ENCODE peak calls at places on chromosomes 1 and 21, in six cellular contexts. A, B, K, C, L and I are unnamed samples.

GRCh38 chr1:20837554-20838192 is 50.6 kb upstream of the HP1BP3 start:
- DNase-seq in L (no peak), K (no peak), C (no peak), B (no peak), A (no peak), I (no peak)

GRCh38 chr1:77143529-77144121 is 75.6 kb downstream of the PIGK start:
- DNase-seq in L (no peak), A (no peak), C (no peak), K (no peak), B (no peak), I (no peak)

GRCh38 chr1:3501856-3502665 is 47.6 kb downstream of the ARHGEF16 start:
- DNase-seq in B (no peak), L (peak; percentile 55), K (no peak), A (peak; percentile 28), C (peak; percentile 61), I (no peak)

GRCh38 chr1:234654002-234654733 is 44.2 kb upstream of the IRF2BP2 start:
- DNase-seq in K (no peak), B (no peak), C (no peak), A (no peak), L (no peak), I (no peak)

GRCh38 chr1:182446033-182446669 is 3.8 kb upstream of the RGSL1 start:
- DNase-seq in A (peak; percentile 8), C (no peak), K (peak; percentile 47), L (no peak), B (no peak), I (peak; percentile 71)

GRCh38 chr1:244205171-244205570 is 154.1 kb downstream of the ZBTB18 start:
- DNase-seq in B (no peak), L (no peak), C (no peak), A (peak; percentile 28), K (no peak), I (no peak)

GRCh38 chr1:59079434-59080135 is 217.3 kb upstream of the FGGY start:
- DNase-seq in B (no peak), L (no peak), K (no peak), C (no peak), A (peak; percentile 59), I (no peak)

GRCh38 chr1:57307382-57307781 is 116.5 kb downstream of the DAB1 start:
- DNase-seq in K (no peak), A (no peak), B (peak; percentile 47), L (peak; percentile 15), C (no peak), I (peak; percentile 98)

GRCh38 chr1:43844114-43844513 is 89.5 kb upstream of the ARTN start:
- DNase-seq in A (no peak), B (no peak), C (no peak), L (no peak), K (no peak), I (no peak)

GRCh38 chr1:153565529-153566374 is at the start of gene S100A2:
- DNase-seq in C (peak; percentile 75), B (no peak), A (peak; percentile 93), K (peak; percentile 92), L (no peak), I (no peak)

GRCh38 chr1:227901906-227902640 is 45.7 kb downstream of the WNT9A start:
- DNase-seq in B (no peak), A (peak; percentile 31), C (no peak), K (peak; percentile 37), L (peak; percentile 4), I (no peak)

GRCh38 chr1:193562121-193562520 is 375.7 kb upstream of the B3GALT2 start:
- DNase-seq in K (no peak), B (no peak), C (no peak), L (no peak), A (no peak), I (no peak)

GRCh38 chr21:41752231-41752681 is 14.6 kb downstream of the RIPK4 start:
- DNase-seq in B (no peak), K (no peak), C (no peak), A (peak; percentile 38), L (no peak), I (no peak)

GRCh38 chr1:1799716-1800115 is 21.4 kb upstream of the NADK start:
- DNase-seq in L (no peak), K (no peak), C (no peak), A (no peak), B (no peak), I (peak; percentile 64)

GRCh38 chr1:63116016-63116415 is 206.4 kb upstream of the FOXD3 start:
- DNase-seq in K (no peak), L (no peak), C (no peak), A (no peak), B (no peak), I (no peak)

GRCh38 chr1:3742439-3743298 is 9.6 kb upstream of the CCDC27 start:
- DNase-seq in L (no peak), A (no peak), B (no peak), K (no peak), C (no peak), I (no peak)

GRCh38 chr21:33230518-33231324 is 983 bp downstream of the IFNAR2 start:
- DNase-seq in A (peak; percentile 56), L (peak; percentile 63), C (peak; percentile 58), B (no peak), K (no peak), I (peak; percentile 66)

GRCh38 chr1:11842154-11843041 is 5.2 kb downstream of the NPPA start:
- DNase-seq in A (no peak), L (peak; percentile 39), C (no peak), K (no peak), B (no peak), I (no peak)

GRCh38 chr1:11841245-11842153 is 6.1 kb downstream of the NPPA start:
- DNase-seq in C (no peak), B (no peak), K (no peak), A (no peak), L (no peak), I (no peak)

GRCh38 chr1:11837767-11838348 is 9.7 kb downstream of the NPPA start:
- DNase-seq in K (no peak), B (no peak), A (no peak), C (no peak), L (no peak), I (no peak)

GRCh38 chr1:11838349-11839272 is 9.0 kb downstream of the NPPA start:
- DNase-seq in B (peak; percentile 66), C (peak; percentile 68), L (peak; percentile 69), K (no peak), A (no peak), I (peak; percentile 53)

GRCh38 chr1:11839727-11840705 is 7.6 kb downstream of the NPPA start:
- DNase-seq in K (no peak), L (no peak), B (no peak), A (no peak), C (no peak), I (no peak)
- H3K27ac ChIP-seq in K (no peak overlapping the region), L (peak overlapping the region; percentile 5), B (no peak overlapping the region), A (no peak overlapping the region), C (no peak overlapping the region), I (no peak overlapping the region)

DNA sequence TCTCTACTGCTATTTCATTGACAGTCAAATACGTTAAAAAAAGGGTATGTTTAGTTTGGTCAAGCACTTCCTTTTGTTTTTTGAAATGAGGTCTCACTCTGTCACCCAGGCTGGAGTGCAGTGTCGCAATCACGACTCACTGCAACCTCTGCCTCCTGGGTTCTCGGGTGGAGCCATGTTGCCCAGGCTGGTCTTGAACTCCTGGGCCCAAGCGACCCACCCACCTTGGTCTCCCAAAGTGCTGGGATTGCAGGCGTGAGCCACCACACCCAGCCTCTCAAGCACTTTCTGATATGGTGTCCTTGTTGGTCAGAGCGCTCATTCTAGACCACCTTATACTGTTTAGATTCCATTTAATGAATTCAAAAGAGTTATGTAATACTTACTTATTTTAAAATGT is 20.9 kb upstream of the RHBDL2 start:
- DNase-seq in K (no peak), A (no peak), B (no peak), L (no peak), C (no peak), I (no peak)
- H3K4me3 ChIP-seq in K (no peak overlapping the region), A (no peak overlapping the region), B (no peak overlapping the region), L (no peak overlapping the region), C (no peak overlapping the region), I (no peak overlapping the region)

DNA sequence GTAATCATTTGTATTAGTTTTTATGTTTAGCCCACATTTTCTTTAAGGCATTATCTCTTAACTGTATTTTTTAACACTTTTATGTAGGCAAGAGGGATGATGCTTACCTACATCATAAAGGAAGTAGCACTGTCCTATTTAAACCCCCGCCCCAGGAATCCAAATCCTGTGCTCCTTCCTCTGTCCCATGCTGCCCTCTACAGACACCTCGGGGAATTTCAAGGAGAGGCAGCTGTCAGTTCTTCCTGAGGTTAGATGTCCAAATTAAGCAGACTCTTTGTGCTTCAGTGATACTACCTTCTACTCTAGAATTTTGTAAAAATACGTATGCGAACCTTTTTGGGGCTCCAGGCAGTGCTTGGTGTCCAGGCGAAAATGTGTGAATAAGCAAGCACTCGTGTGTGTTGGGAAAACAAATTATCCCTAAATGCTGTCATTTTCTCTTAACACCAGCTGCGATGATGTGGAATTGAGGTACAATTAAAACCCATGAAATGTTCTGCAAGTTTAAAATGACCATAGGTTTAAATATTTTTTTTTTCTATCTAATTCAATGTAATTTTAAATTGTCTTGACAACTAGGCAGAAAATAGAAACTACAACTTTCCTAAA is 19.2 kb downstream of the CRCT1 start:
- DNase-seq in B (no peak), C (no peak), A (no peak), K (peak; percentile 56), L (no peak), I (peak; percentile 56)
- TF ChIP-seq CTCF in B (no peak), C (no peak), A (no peak), K (peak; percentile 86), L (peak; percentile 43), I (peak; percentile 96)

DNA sequence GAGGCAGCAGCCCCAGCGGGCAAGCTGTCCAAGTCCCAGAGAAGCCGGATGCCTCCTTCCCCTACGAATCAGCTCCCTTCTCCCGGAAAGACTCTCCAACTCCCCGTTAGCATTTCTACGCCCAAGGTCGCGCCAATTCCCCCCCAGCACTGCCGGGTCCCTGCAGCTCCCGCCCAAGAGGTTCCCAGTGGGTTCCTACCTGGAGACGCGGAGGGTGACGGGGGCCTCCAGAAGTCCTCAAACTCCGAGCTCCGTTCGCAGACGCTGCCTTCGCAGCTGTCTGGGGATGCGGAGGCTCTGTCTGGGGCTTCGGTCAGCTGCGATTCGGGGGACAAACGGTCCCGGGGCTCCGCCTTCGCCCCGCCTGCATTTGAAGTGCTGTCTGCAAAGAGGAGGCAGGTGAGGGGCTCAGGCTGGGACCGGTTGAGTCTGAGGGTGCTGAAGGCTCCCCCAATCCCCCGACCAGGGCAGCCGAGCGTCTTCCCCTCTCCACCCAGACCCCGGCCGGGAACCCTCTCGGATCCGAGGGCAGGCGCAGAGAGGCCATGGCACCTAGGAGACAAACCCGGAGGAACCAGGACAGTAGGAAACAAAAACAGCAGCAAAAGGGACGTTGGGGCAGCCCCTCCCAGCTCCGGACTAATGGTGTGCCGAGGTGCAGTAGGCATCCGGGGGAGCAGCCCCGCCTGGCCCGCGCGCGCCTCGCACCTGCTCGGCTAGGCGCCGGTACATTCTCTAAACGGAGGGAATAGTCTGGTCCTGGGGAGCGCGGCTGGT is 3.9 kb downstream of the GFI1 start:
- DNase-seq in A (no peak), B (no peak), L (no peak), C (no peak), K (no peak), I (peak; percentile 49)
- H3K27ac ChIP-seq in A (no peak overlapping the region), B (peak overlapping the region; percentile 67), L (no peak overlapping the region), C (no peak overlapping the region), K (no peak overlapping the region), I (peak overlapping the region; percentile 99)

DNA sequence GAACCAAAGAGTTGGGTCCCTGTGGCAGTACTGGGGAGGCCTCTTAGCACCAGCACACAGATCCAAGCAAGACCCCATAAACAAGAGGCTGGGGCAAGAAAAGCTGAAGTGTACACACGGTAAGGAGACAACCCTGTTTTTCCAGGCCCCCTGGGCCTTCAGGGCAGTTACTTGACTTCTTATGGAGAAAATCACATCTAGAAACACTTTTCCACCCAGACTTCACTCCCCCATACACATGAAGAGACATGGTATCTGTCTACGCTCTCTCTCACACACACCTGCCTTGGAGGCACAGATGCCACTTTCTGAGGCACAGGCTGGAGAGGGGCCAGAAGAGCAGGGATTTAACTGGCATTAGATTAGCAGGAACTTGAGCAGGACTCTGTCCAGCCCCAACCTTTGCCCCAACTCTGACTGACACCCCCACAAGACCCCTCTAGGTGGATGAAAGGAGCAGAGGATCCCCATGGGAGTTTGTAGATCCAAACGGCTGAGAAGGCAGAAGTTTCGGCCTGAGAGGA is 2.2 kb downstream of the CERS2 start:
- DNase-seq in C (no peak), A (no peak), B (no peak), L (no peak), K (no peak), I (no peak)
- H3K4me3 ChIP-seq in C (peak overlapping the region; percentile 86), A (peak overlapping the region; percentile 91), B (no peak overlapping the region), L (peak overlapping the region; percentile 94), K (peak overlapping the region; percentile 84), I (peak overlapping the region; percentile 91)